ENCODE peak calls at places on chromosomes 13 and 19, in five cellular contexts. H is RWPE1; O is activated CD8-positive, alpha-beta T cell treated with anti-CD3 and anti-CD28 coated beads for 36 hours; U is EH; D is H9. K is an unnamed sample.

GRCh38 chr13:95221991-95222732 is 79.1 kb downstream of the ABCC4 start:
- DNase-seq in U (no peak), D (no peak), H (no peak), O (no peak), K (no peak)

GRCh38 chr19:8396185-8396562 is 6.0 kb downstream of the RAB11B start:
- DNase-seq in U (no peak), O (no peak), D (no peak), H (no peak), K (no peak)

GRCh38 chr13:25778302-25778701 is 273.5 kb downstream of the SHISA2 start:
- DNase-seq in D (no peak), U (no peak), O (no peak), H (no peak), K (no peak)

GRCh38 chr19:21586341-21587116 is 81.1 kb downstream of the ZNF429 start:
- DNase-seq in H (no peak), U (no peak), D (peak), O (peak), K (peak)

GRCh38 chr19:29576043-29576442 is 30.0 kb upstream of the POP4 start:
- DNase-seq in U (no peak), D (peak), H (no peak), O (no peak), K (no peak)

GRCh38 chr19:44746946-44747738 is 1.4 kb upstream of the BCL3 start:
- DNase-seq in D (peak), O (peak), H (peak), U (peak), K (peak)

GRCh38 chr13:113209880-113210421 is 538 bp downstream of the CUL4A start:
- DNase-seq in O (peak), D (peak), H (peak), U (peak), K (peak)

GRCh38 chr19:54638683-54639082 is 8.4 kb downstream of the LILRB1 start:
- DNase-seq in U (no peak), O (no peak), H (no peak), D (no peak), K (no peak)